ENCODE peak calls at places on chromosomes 11 and 22, in four cellular contexts. One of them, this sample, is unnamed.

GRCh38 chr11:20110908-20111669 is 49.2 kb downstream of the DBX1 start:
- DNase-seq in pancreas: peak; percentile 53
- DNase-seq in CD4-positive, alpha-beta T cell: no peak
- DNase-seq in esophagus squamous epithelium: no peak
- DNase-seq in this sample: peak; percentile 19

GRCh38 chr22:25736378-25737011 is 5.5 kb upstream of the MYO18B start:
- DNase-seq in CD4-positive, alpha-beta T cell: no peak
- DNase-seq in pancreas: no peak
- DNase-seq in esophagus squamous epithelium: no peak
- DNase-seq in this sample: no peak

GRCh38 chr22:21013742-21014201 is 1.2 kb upstream of the P2RX6 start:
- DNase-seq in CD4-positive, alpha-beta T cell: no peak
- DNase-seq in pancreas: no peak
- DNase-seq in esophagus squamous epithelium: no peak
- DNase-seq in this sample: no peak

GRCh38 chr11:76288166-76288978 is 82.1 kb upstream of the WNT11 start:
- DNase-seq in esophagus squamous epithelium: no peak
- DNase-seq in CD4-positive, alpha-beta T cell: peak; percentile 24
- DNase-seq in pancreas: no peak
- DNase-seq in this sample: no peak

GRCh38 chr11:4607111-4607510 is 920 bp downstream of the TRIM68 start:
- DNase-seq in esophagus squamous epithelium: no peak
- DNase-seq in pancreas: no peak
- DNase-seq in CD4-positive, alpha-beta T cell: no peak
- DNase-seq in this sample: no peak

GRCh38 chr11:61533039-61533375 is 24.5 kb downstream of the LRRC10B start:
- DNase-seq in CD4-positive, alpha-beta T cell: no peak
- DNase-seq in pancreas: no peak
- DNase-seq in esophagus squamous epithelium: no peak
- DNase-seq in this sample: no peak

GRCh38 chr11:123762422-123762821 is 8.1 kb upstream of the OR6X1 start:
- DNase-seq in esophagus squamous epithelium: no peak
- DNase-seq in CD4-positive, alpha-beta T cell: no peak
- DNase-seq in pancreas: no peak
- DNase-seq in this sample: no peak

GRCh38 chr11:74371269-74372039 is 26.8 kb downstream of the PGM2L1 start:
- DNase-seq in CD4-positive, alpha-beta T cell: no peak
- DNase-seq in pancreas: no peak
- DNase-seq in esophagus squamous epithelium: no peak
- DNase-seq in this sample: no peak

GRCh38 chr22:37739000-37739399 is 42.2 kb downstream of the TRIOBP start:
- DNase-seq in pancreas: no peak
- DNase-seq in esophagus squamous epithelium: no peak
- DNase-seq in CD4-positive, alpha-beta T cell: no peak
- DNase-seq in this sample: no peak

GRCh38 chr11:126530416-126530815 is 174.9 kb downstream of the ST3GAL4 start:
- DNase-seq in esophagus squamous epithelium: no peak
- DNase-seq in pancreas: no peak
- DNase-seq in CD4-positive, alpha-beta T cell: no peak
- DNase-seq in this sample: no peak

GRCh38 chr11:31139479-31139878 is 230.1 kb downstream of the DCDC1 start:
- DNase-seq in CD4-positive, alpha-beta T cell: no peak
- DNase-seq in esophagus squamous epithelium: no peak
- DNase-seq in pancreas: no peak
- DNase-seq in this sample: no peak

GRCh38 chr11:2767751-2768150 is 68.0 kb upstream of the KCNQ1OT1 start:
- DNase-seq in CD4-positive, alpha-beta T cell: no peak
- DNase-seq in pancreas: no peak
- DNase-seq in esophagus squamous epithelium: no peak
- DNase-seq in this sample: no peak

GRCh38 chr11:57213282-57214086 is 23.6 kb downstream of the APLNR start:
- DNase-seq in CD4-positive, alpha-beta T cell: no peak
- DNase-seq in esophagus squamous epithelium: no peak
- DNase-seq in pancreas: no peak
- DNase-seq in this sample: no peak

GRCh38 chr22:37174964-37175363 is 13.1 kb downstream of the C1QTNF6 start:
- DNase-seq in CD4-positive, alpha-beta T cell: no peak
- DNase-seq in esophagus squamous epithelium: no peak
- DNase-seq in pancreas: no peak
- DNase-seq in this sample: no peak

GRCh38 chr11:77108436-77108835 is 5.8 kb downstream of the OMP start:
- DNase-seq in pancreas: no peak
- DNase-seq in esophagus squamous epithelium: no peak
- DNase-seq in CD4-positive, alpha-beta T cell: no peak
- DNase-seq in this sample: no peak

GRCh38 chr11:76209956-76210885 is 3.9 kb upstream of the WNT11 start:
- DNase-seq in esophagus squamous epithelium: no peak
- DNase-seq in CD4-positive, alpha-beta T cell: peak; percentile 14
- DNase-seq in pancreas: peak; percentile 60
- DNase-seq in this sample: no peak

GRCh38 chr11:63592975-63593395 is 21.2 kb downstream of the PLAAT3 start:
- DNase-seq in esophagus squamous epithelium: no peak
- DNase-seq in CD4-positive, alpha-beta T cell: no peak
- DNase-seq in pancreas: no peak
- DNase-seq in this sample: peak; percentile 31

GRCh38 chr11:131748146-131749050 is 378.0 kb downstream of the NTM start:
- DNase-seq in pancreas: peak; percentile 48
- DNase-seq in CD4-positive, alpha-beta T cell: no peak
- DNase-seq in esophagus squamous epithelium: no peak
- DNase-seq in this sample: peak; percentile 23

GRCh38 chr11:64960719-64961118 is 11.2 kb downstream of the MAJIN start:
- DNase-seq in pancreas: no peak
- DNase-seq in esophagus squamous epithelium: no peak
- DNase-seq in CD4-positive, alpha-beta T cell: no peak
- DNase-seq in this sample: no peak

GRCh38 chr11:44309483-44310197 is at the start of gene ALX4:
- DNase-seq in esophagus squamous epithelium: no peak
- DNase-seq in pancreas: no peak
- DNase-seq in CD4-positive, alpha-beta T cell: no peak
- DNase-seq in this sample: no peak

GRCh38 chr11:123564225-123564624 is 90.2 kb downstream of the SCN3B start:
- DNase-seq in CD4-positive, alpha-beta T cell: no peak
- DNase-seq in pancreas: no peak
- DNase-seq in esophagus squamous epithelium: no peak
- DNase-seq in this sample: no peak

GRCh38 chr11:133930767-133931448 is 25.9 kb downstream of the IGSF9B start:
- DNase-seq in CD4-positive, alpha-beta T cell: no peak
- DNase-seq in esophagus squamous epithelium: no peak
- DNase-seq in pancreas: no peak
- DNase-seq in this sample: no peak

GRCh38 chr11:19962795-19963163 is 197.5 kb downstream of the DBX1 start:
- DNase-seq in esophagus squamous epithelium: no peak
- DNase-seq in CD4-positive, alpha-beta T cell: no peak
- DNase-seq in pancreas: no peak
- DNase-seq in this sample: no peak

GRCh38 chr11:68780829-68781228 is 29.5 kb upstream of the TESMIN start:
- DNase-seq in pancreas: peak; percentile 64
- DNase-seq in esophagus squamous epithelium: no peak
- DNase-seq in CD4-positive, alpha-beta T cell: no peak
- DNase-seq in this sample: no peak

GRCh38 chr22:20979243-20979809 is 2.8 kb upstream of the LZTR1 start:
- DNase-seq in CD4-positive, alpha-beta T cell: no peak
- DNase-seq in esophagus squamous epithelium: no peak
- DNase-seq in pancreas: peak; percentile 76
- DNase-seq in this sample: no peak

GRCh38 chr11:102583437-102583836 is 41.7 kb downstream of the MMP20 start:
- DNase-seq in esophagus squamous epithelium: no peak
- DNase-seq in pancreas: no peak
- DNase-seq in CD4-positive, alpha-beta T cell: no peak
- DNase-seq in this sample: no peak
- H3K27ac ChIP-seq in esophagus squamous epithelium: no peak overlapping the region
- H3K27ac ChIP-seq in pancreas: no peak overlapping the region
- H3K27ac ChIP-seq in CD4-positive, alpha-beta T cell: no peak overlapping the region
- H3K27ac ChIP-seq in this sample: no peak overlapping the region

GRCh38 chr22:50474711-50475651 is at the start of gene SBF1:
- DNase-seq in CD4-positive, alpha-beta T cell: peak; percentile 82
- DNase-seq in pancreas: peak; percentile 96
- DNase-seq in esophagus squamous epithelium: peak; percentile 43
- DNase-seq in this sample: peak; percentile 89

GRCh38 chr22:50473855-50474671 is 772 bp downstream of the SBF1 start:
- DNase-seq in esophagus squamous epithelium: no peak
- DNase-seq in pancreas: peak; percentile 65
- DNase-seq in CD4-positive, alpha-beta T cell: no peak
- DNase-seq in this sample: peak; percentile 46

GRCh38 chr22:50476819-50477344 is 2.0 kb upstream of the SBF1 start:
- DNase-seq in esophagus squamous epithelium: no peak
- DNase-seq in pancreas: no peak
- DNase-seq in CD4-positive, alpha-beta T cell: no peak
- DNase-seq in this sample: no peak

GRCh38 chr22:50477923-50478322 is 3.1 kb upstream of the SBF1 start:
- DNase-seq in esophagus squamous epithelium: no peak
- DNase-seq in CD4-positive, alpha-beta T cell: no peak
- DNase-seq in pancreas: peak; percentile 34
- DNase-seq in this sample: no peak

GRCh38 chr22:50475652-50476002 is 792 bp upstream of the SBF1 start:
- DNase-seq in CD4-positive, alpha-beta T cell: no peak
- DNase-seq in esophagus squamous epithelium: no peak
- DNase-seq in pancreas: peak; percentile 33
- DNase-seq in this sample: no peak
- H3K27ac ChIP-seq in CD4-positive, alpha-beta T cell: no peak overlapping the region
- H3K27ac ChIP-seq in esophagus squamous epithelium: peak overlapping the region; percentile 95
- H3K27ac ChIP-seq in pancreas: no peak overlapping the region
- H3K27ac ChIP-seq in this sample: no peak overlapping the region

DNA sequence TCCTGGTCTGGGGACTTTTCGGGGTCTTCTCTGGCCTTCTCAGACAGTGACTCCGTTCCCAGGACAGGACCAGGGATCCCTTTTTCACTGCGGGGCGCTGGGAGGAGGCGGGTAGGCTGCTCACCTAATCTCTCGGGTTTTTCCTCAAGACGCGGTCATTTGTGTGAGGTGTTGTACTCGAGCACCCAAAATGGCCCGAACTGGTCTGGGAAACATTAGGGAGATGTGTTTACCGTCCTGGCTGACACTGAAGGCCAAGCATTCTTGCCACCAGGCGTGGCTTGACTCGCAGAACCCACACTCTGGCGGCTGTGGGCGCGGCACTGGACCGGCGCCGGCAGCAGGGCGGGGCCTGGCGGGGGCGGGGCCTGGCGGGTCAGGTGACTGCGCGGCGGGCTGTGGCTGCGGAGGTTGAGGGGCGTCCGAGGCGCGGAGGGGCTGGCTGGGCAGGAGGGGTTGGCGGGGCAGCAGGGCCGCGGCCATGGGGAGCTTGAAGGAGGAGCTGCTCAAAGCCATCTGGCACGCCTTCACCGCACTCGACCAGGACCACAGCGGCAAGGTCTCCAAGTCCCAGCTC is at the start of gene SWAP70:
- DNase-seq in esophagus squamous epithelium: peak; percentile 67
- DNase-seq in pancreas: peak; percentile 92
- DNase-seq in CD4-positive, alpha-beta T cell: peak; percentile 70
- DNase-seq in this sample: peak; percentile 79
- H3K27ac ChIP-seq in esophagus squamous epithelium: peak within 1 kb of the TSS; percentile 100
- H3K27ac ChIP-seq in pancreas: peak within 1 kb of the TSS; percentile 85
- H3K27ac ChIP-seq in CD4-positive, alpha-beta T cell: no peak within 1 kb of the TSS
- H3K27ac ChIP-seq in this sample: peak within 1 kb of the TSS; percentile 90

GRCh38 chr22:45438364-45438763 is 24.9 kb downstream of the RIBC2 start:
- DNase-seq in CD4-positive, alpha-beta T cell: no peak
- DNase-seq in pancreas: no peak
- DNase-seq in esophagus squamous epithelium: no peak
- DNase-seq in this sample: no peak

GRCh38 chr22:45444168-45444567 is 30.7 kb downstream of the RIBC2 start:
- DNase-seq in esophagus squamous epithelium: no peak
- DNase-seq in CD4-positive, alpha-beta T cell: no peak
- DNase-seq in pancreas: no peak
- DNase-seq in this sample: no peak

GRCh38 chr22:45445031-45445710 is 31.7 kb downstream of the RIBC2 start:
- DNase-seq in esophagus squamous epithelium: no peak
- DNase-seq in CD4-positive, alpha-beta T cell: no peak
- DNase-seq in pancreas: no peak
- DNase-seq in this sample: no peak

GRCh38 chr22:45442120-45442519 is 28.6 kb downstream of the RIBC2 start:
- DNase-seq in esophagus squamous epithelium: no peak
- DNase-seq in pancreas: no peak
- DNase-seq in CD4-positive, alpha-beta T cell: no peak
- DNase-seq in this sample: no peak

GRCh38 chr22:45441158-45441557 is 27.7 kb downstream of the RIBC2 start:
- DNase-seq in CD4-positive, alpha-beta T cell: peak; percentile 6
- DNase-seq in esophagus squamous epithelium: no peak
- DNase-seq in pancreas: no peak
- DNase-seq in this sample: no peak
- H3K27ac ChIP-seq in CD4-positive, alpha-beta T cell: no peak overlapping the region
- H3K27ac ChIP-seq in esophagus squamous epithelium: peak overlapping the region; percentile 67
- H3K27ac ChIP-seq in pancreas: no peak overlapping the region
- H3K27ac ChIP-seq in this sample: no peak overlapping the region

DNA sequence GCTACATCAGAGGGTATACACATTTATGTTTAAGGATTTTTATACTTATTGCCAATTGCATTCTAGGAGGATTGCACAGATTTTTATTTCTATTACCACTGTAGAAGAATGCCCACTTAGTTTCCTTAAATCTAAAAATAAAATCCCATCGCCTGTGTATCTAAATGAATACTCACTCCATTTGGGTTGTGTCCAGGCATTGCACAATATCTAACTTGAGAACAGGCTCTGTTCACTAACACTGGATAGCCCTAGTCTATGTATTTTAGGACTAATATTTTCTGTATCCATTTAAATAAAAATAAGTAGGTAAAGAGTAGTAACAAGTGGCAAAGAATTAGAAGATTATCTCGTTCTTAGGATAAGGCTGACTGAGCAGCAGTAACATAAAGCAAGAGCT is 4.1 kb downstream of the C11orf52 start:
- DNase-seq in CD4-positive, alpha-beta T cell: no peak
- DNase-seq in esophagus squamous epithelium: no peak
- DNase-seq in pancreas: no peak
- DNase-seq in this sample: no peak
- H3K27ac ChIP-seq in CD4-positive, alpha-beta T cell: no peak overlapping the region
- H3K27ac ChIP-seq in esophagus squamous epithelium: peak overlapping the region; percentile 82
- H3K27ac ChIP-seq in pancreas: peak overlapping the region; percentile 66
- H3K27ac ChIP-seq in this sample: peak overlapping the region; percentile 9